ENCODE peak calls at places on chromosomes 11 and 22, in seven cellular contexts. X is body of pancreas, N is A549, A is right lobe of liver, E is suprapubic skin, Y is breast epithelium, J is GM12892. H is an unnamed sample.

GRCh38 chr22:20573830-20574615 is 66.6 kb downstream of the MED15 start:
- DNase-seq in X (no peak), N (no peak), A (no peak), E (no peak), Y (no peak), J (no peak), H (no peak)

GRCh38 chr22:25757686-25758085 is 15.7 kb downstream of the MYO18B start:
- DNase-seq in X (no peak), N (no peak), A (no peak), E (no peak), Y (no peak), J (no peak), H (no peak)

GRCh38 chr11:121563900-121564822 is 111.4 kb upstream of the SORL1-AS1 start:
- DNase-seq in X (no peak), N (no peak), A (no peak), E (no peak), Y (no peak), J (no peak), H (no peak)

GRCh38 chr22:33519140-33519973 is 400.9 kb downstream of the LARGE1 start:
- DNase-seq in X (peak; percentile 63), N (peak; percentile 46), A (no peak), E (no peak), Y (no peak), J (peak; percentile 50), H (no peak)

GRCh38 chr11:102527701-102528100 is 2.8 kb downstream of the MMP7 start:
- DNase-seq in X (no peak), N (no peak), A (no peak), E (no peak), Y (no peak), J (no peak), H (no peak)

GRCh38 chr22:27135582-27135981 is 478.2 kb downstream of the MIAT start:
- DNase-seq in X (no peak), N (peak; percentile 47), A (no peak), E (no peak), Y (no peak), J (no peak), H (no peak)

GRCh38 chr22:39173787-39174497 is 21.5 kb upstream of the CBX7 start:
- DNase-seq in X (no peak), N (no peak), A (peak; percentile 45), E (peak; percentile 44), Y (no peak), J (no peak), H (no peak)

GRCh38 chr11:131311746-131312145 is 58.7 kb upstream of the NTM start:
- DNase-seq in X (no peak), N (no peak), A (no peak), E (no peak), Y (no peak), J (no peak), H (no peak)

GRCh38 chr11:46247664-46248063 is 29.8 kb upstream of the CREB3L1 start:
- DNase-seq in X (peak; percentile 90), N (peak; percentile 46), A (no peak), E (no peak), Y (no peak), J (no peak), H (peak; percentile 73)

GRCh38 chr11:64947202-64947814 is 11.6 kb upstream of the GPHA2 start:
- DNase-seq in X (no peak), N (no peak), A (no peak), E (no peak), Y (no peak), J (no peak), H (no peak)

GRCh38 chr11:89416961-89417360 is 74.2 kb downstream of the NOX4 start:
- DNase-seq in X (no peak), N (no peak), A (no peak), E (no peak), Y (no peak), J (no peak), H (no peak)

GRCh38 chr11:111531156-111531555 is 9.4 kb upstream of the LAYN start:
- DNase-seq in X (no peak), N (no peak), A (no peak), E (no peak), Y (no peak), J (no peak), H (no peak)

GRCh38 chr11:67996622-67997459 is 7.1 kb downstream of the UNC93B1 start:
- DNase-seq in X (peak; percentile 76), N (no peak), A (no peak), E (peak; percentile 86), Y (no peak), J (peak; percentile 40), H (peak; percentile 94)

GRCh38 chr11:103488021-103488420 is 378.8 kb downstream of the DYNC2H1 start:
- DNase-seq in X (no peak), N (no peak), A (no peak), E (no peak), Y (no peak), J (no peak), H (no peak)

GRCh38 chr11:67507242-67507890 is 596 bp downstream of the CDK2AP2 start:
- DNase-seq in X (peak; percentile 86), N (peak; percentile 54), A (no peak), E (no peak), Y (no peak), J (no peak), H (peak; percentile 93)

GRCh38 chr11:133966924-133967598 is 10.3 kb upstream of the IGSF9B start:
- DNase-seq in X (peak; percentile 46), N (peak; percentile 28), A (no peak), E (no peak), Y (no peak), J (peak; percentile 57), H (peak; percentile 90)

GRCh38 chr11:78806214-78807004 is 231.7 kb upstream of the NARS2 start:
- DNase-seq in X (peak; percentile 61), N (no peak), A (no peak), E (no peak), Y (no peak), J (no peak), H (peak; percentile 66)

GRCh38 chr22:21861290-21861848 is 6.1 kb downstream of the MAPK1 start:
- DNase-seq in X (no peak), N (no peak), A (no peak), E (no peak), Y (no peak), J (no peak), H (no peak)

GRCh38 chr11:15053201-15053685 is 20.1 kb upstream of the CALCB start:
- DNase-seq in X (no peak), N (no peak), A (no peak), E (no peak), Y (no peak), J (no peak), H (no peak)

GRCh38 chr22:23281406-23282088 is 101.2 kb downstream of the BCR start:
- DNase-seq in X (peak; percentile 84), N (peak; percentile 64), A (peak; percentile 84), E (peak; percentile 92), Y (peak; percentile 87), J (peak; percentile 89), H (peak; percentile 84)

GRCh38 chr22:39363751-39364484 is 14.1 kb downstream of the SYNGR1 start:
- DNase-seq in X (no peak), N (no peak), A (no peak), E (no peak), Y (no peak), J (no peak), H (no peak)

GRCh38 chr22:44410396-44411056 is 87.5 kb downstream of the RTL6 start:
- DNase-seq in X (no peak), N (no peak), A (peak; percentile 40), E (no peak), Y (peak; percentile 45), J (no peak), H (peak; percentile 72)

GRCh38 chr22:36775966-36776669 is at the start of gene IFT27:
- DNase-seq in X (peak; percentile 100), N (peak; percentile 97), A (peak; percentile 98), E (peak; percentile 98), Y (peak; percentile 97), J (peak; percentile 97), H (peak; percentile 96)
- TF ChIP-seq POLR2A in X (no peak), N (peak; percentile 66), A (peak; percentile 22), E (no peak), Y (no peak), J (peak; percentile 67), H (peak; percentile 74)

GRCh38 chr11:85052636-85053035 is 574.5 kb downstream of the DLG2 start:
- DNase-seq in X (no peak), N (no peak), A (no peak), E (no peak), Y (no peak), J (no peak), H (no peak)
- TF ChIP-seq POLR2A in X (no peak), N (no peak), A (no peak), E (no peak), Y (no peak), J (no peak), H (no peak)

DNA sequence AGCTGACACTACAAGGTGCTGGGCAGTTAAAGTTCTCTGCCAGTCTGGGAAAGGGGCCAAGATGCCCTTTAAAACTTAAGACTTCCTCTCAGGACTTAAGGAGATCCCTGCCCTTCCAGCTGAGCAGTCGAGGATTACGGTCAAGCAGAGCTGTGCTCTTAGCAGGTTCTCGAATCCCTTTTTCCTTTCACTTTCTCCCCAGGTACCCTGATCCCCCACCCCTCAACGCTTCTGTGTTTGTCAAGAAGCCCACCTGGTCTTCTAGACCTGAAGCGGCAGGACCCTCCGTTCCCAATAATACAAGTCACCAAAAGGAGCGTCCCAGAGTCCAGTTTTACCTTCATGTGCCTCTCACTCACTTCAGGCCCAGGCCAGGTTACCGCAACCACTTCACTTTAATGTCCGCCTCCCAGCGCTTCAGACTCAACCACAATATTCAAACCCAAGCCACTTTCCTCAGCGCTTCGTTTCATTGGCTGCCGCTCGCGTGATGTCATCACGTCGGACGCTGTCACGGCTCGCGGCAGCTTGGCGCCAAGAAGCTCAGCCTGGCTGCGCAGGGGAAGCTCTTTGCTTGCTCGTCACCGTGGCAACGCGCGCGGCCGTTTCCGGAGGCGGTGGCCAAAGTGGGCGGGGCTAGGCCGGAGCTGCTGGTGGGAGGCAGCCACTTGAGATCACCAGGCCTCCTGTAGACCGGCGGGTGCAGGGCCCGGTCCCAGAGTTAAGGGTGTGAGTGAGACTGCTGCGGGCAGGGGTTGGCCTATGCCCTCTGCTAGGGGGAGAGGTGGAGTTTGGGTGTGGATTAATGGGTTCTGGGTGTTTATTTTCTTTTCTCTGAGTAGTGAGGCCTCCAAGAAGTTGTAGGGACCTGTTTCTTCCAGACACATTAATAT is at the start of the genes KIF18A and METTL15:
- DNase-seq in X (peak; percentile 100), N (peak; percentile 70), A (peak; percentile 100), E (peak; percentile 100), Y (peak; percentile 100), J (peak; percentile 53), H (peak; percentile 100)
- TF ChIP-seq POLR2A in X (peak; percentile 41), N (peak; percentile 70), A (peak; percentile 78), E (peak; percentile 57), Y (peak; percentile 72), J (peak; percentile 81), H (peak; percentile 70)

DNA sequence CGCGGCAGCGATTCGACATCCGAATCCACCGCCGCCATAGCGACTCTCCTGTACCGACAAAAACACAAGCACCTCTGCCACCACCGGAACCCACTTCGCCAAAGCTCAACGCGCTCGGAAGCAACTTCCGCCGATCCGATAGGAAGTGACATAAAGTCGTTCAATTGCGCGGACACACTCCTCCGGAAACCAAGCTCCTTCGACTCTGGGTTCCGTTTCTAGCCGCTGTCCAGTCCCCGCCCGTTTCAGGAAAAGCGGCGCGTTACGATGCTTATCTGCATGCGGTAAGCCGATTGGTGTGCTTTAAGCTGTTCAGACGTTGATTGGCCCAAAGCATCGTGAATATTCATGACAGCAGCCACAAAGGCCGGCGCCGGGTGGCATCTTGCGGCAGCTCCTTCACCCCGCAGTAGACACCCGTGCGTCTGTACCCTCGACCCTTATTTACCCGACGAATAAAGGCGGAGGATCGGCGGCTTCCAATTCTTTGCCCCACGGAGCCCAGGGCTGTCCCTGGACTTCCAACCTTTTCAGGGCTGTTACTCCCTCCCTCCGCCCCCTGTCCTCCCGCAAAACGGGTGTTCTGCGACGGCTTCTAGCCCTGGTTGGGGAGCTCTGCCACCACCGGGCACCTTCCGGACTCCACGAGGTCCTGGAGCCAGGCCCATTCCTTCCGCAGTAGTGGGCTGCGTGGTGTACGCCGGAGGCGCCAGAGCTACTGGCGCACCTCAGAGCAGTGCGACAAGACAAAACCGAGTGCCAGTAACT is at the start of gene TUT1:
- DNase-seq in X (peak; percentile 99), N (peak; percentile 96), A (peak; percentile 96), E (peak; percentile 99), Y (peak; percentile 97), J (peak; percentile 92), H (peak; percentile 90)
- TF ChIP-seq POLR2A in X (peak; percentile 82), N (peak; percentile 87), A (peak; percentile 92), E (peak; percentile 83), Y (peak; percentile 75), J (peak; percentile 98), H (peak; percentile 92)

H was measured in upper lobe of left lung.